ENCODE peak calls at places on chromosome 4, in four cellular contexts. Z, J, N and K are unnamed samples.

GRCh38 chr4:20074450-20074849 is 177.3 kb upstream of the SLIT2 start:
- DNase-seq in J (no peak), Z (peak; percentile 41), N (peak; percentile 33), K (no peak)

GRCh38 chr4:156762851-156763250 is 208.7 kb downstream of the PDGFC start:
- DNase-seq in J (no peak), Z (no peak), N (no peak), K (no peak)

GRCh38 chr4:152528060-152528459 is 7.8 kb downstream of the FBXW7 start:
- DNase-seq in J (no peak), Z (no peak), N (no peak), K (no peak)

GRCh38 chr4:53431052-53431451 is 53.6 kb downstream of the FIP1L1 start:
- DNase-seq in J (no peak), Z (no peak), N (no peak), K (no peak)

GRCh38 chr4:5212255-5213032 is 161.2 kb downstream of the STK32B start:
- DNase-seq in N (no peak), J (peak; percentile 11), Z (no peak), K (no peak)

GRCh38 chr4:54840992-54841768 is 183.4 kb downstream of the KIT start:
- DNase-seq in N (no peak), Z (no peak), J (no peak), K (no peak)

GRCh38 chr4:145878501-145879435 is 59.9 kb downstream of the ZNF827 start:
- DNase-seq in Z (peak; percentile 83), J (no peak), N (peak; percentile 75), K (peak; percentile 19)

GRCh38 chr4:188196134-188196735 is 57.0 kb downstream of the TRIML1 start:
- DNase-seq in N (no peak), Z (no peak), J (no peak), K (no peak)

GRCh38 chr4:141669501-141669900 is 33.1 kb downstream of the IL15 start:
- DNase-seq in Z (no peak), N (no peak), J (no peak), K (no peak)

GRCh38 chr4:102778720-102779119 is 18.0 kb upstream of the MANBA start:
- DNase-seq in N (no peak), Z (no peak), J (no peak), K (no peak)

GRCh38 chr4:182929296-182929695 is 12.1 kb upstream of the DCTD start:
- DNase-seq in J (no peak), N (no peak), Z (peak; percentile 94), K (peak; percentile 23)

GRCh38 chr4:15577508-15577907 is 77.6 kb downstream of the FBXL5 start:
- DNase-seq in J (no peak), Z (peak; percentile 47), N (no peak), K (peak; percentile 2)

GRCh38 chr4:71380721-71381120 is 41.9 kb downstream of the SLC4A4 start:
- DNase-seq in J (no peak), Z (peak; percentile 52), N (no peak), K (no peak)

GRCh38 chr4:31674313-31674947 is 954.3 kb downstream of the PCDH7 start:
- DNase-seq in Z (no peak), N (peak; percentile 44), J (no peak), K (no peak)

GRCh38 chr4:145619639-145619996 is 433 bp downstream of the MMAA start:
- DNase-seq in J (no peak), N (no peak), Z (peak; percentile 47), K (peak; percentile 60)

GRCh38 chr4:12203945-12204344 is 775.3 kb upstream of the HS3ST1 start:
- DNase-seq in N (no peak), Z (no peak), J (no peak), K (no peak)

GRCh38 chr4:74996996-74997395 is 64.1 kb downstream of the PARM1 start:
- DNase-seq in Z (no peak), J (no peak), N (no peak), K (peak; percentile 8)

GRCh38 chr4:76570141-76570989 is 135.3 kb downstream of the SHROOM3 start:
- DNase-seq in Z (peak; percentile 87), N (no peak), J (no peak), K (peak; percentile 52)

GRCh38 chr4:182578402-182578801 is 335.2 kb downstream of the TENM3 start:
- DNase-seq in J (no peak), Z (peak; percentile 96), N (peak; percentile 53), K (peak; percentile 84)

GRCh38 chr4:140995058-140995457 is 138.2 kb downstream of the RNF150 start:
- DNase-seq in Z (no peak), J (no peak), N (no peak), K (no peak)

GRCh38 chr4:179719766-179720470 is 2277.7 kb upstream of the AGA start:
- DNase-seq in J (peak; percentile 9), Z (no peak), N (no peak), K (no peak)

GRCh38 chr4:40038972-40039371 is 17.7 kb upstream of the N4BP2 start:
- DNase-seq in J (no peak), N (peak; percentile 43), Z (peak; percentile 71), K (peak; percentile 81)

GRCh38 chr4:20337261-20337664 is 85.6 kb downstream of the SLIT2 start:
- DNase-seq in N (no peak), J (no peak), Z (peak; percentile 55), K (no peak)

GRCh38 chr4:147772459-147772969 is 40.6 kb downstream of the ARHGAP10 start:
- DNase-seq in J (no peak), N (peak; percentile 90), Z (peak; percentile 94), K (peak; percentile 86)

GRCh38 chr4:32697281-32697814 is 1977.2 kb downstream of the PCDH7 start:
- DNase-seq in Z (no peak), J (peak; percentile 41), N (no peak), K (no peak)

GRCh38 chr4:152696764-152697250 is 17.0 kb upstream of the TMEM154 start:
- DNase-seq in N (no peak), J (peak; percentile 90), Z (peak; percentile 95), K (peak; percentile 99)

GRCh38 chr4:132548463-132548862 is 600.6 kb upstream of the PCDH10 start:
- DNase-seq in N (no peak), Z (no peak), J (no peak), K (no peak)

GRCh38 chr4:6641164-6641970 is 882 bp downstream of the MRFAP1 start:
- DNase-seq in J (peak; percentile 55), Z (peak; percentile 51), N (peak; percentile 49), K (peak; percentile 72)

GRCh38 chr4:7034262-7035081 is 8.7 kb upstream of the TADA2B start:
- DNase-seq in N (no peak), J (no peak), Z (peak; percentile 70), K (peak; percentile 9)

GRCh38 chr4:5824635-5825034 is 68.3 kb downstream of the CRMP1 start:
- DNase-seq in N (peak; percentile 58), J (peak; percentile 63), Z (no peak), K (peak; percentile 18)

GRCh38 chr4:92451792-92452191 is 148.0 kb downstream of the GRID2 start:
- DNase-seq in J (no peak), N (no peak), Z (no peak), K (no peak)

GRCh38 chr4:59553739-59554126 is 1646.4 kb upstream of the ADGRL3 start:
- DNase-seq in J (peak; percentile 62), Z (peak; percentile 52), N (peak; percentile 3), K (peak; percentile 4)

GRCh38 chr4:75547647-75548387 is 8.0 kb upstream of the ODAPH start:
- DNase-seq in J (peak; percentile 61), Z (peak; percentile 13), N (no peak), K (no peak)

GRCh38 chr4:68872442-68873217 is 56.8 kb downstream of the UGT2B10 start:
- DNase-seq in J (no peak), Z (no peak), N (no peak), K (no peak)

GRCh38 chr4:44563496-44563895 is 87.9 kb downstream of the YIPF7 start:
- DNase-seq in N (no peak), J (no peak), Z (no peak), K (peak; percentile 5)

GRCh38 chr4:153514001-153514526 is 47.9 kb downstream of the TMEM131L start:
- DNase-seq in N (peak; percentile 79), J (no peak), Z (peak; percentile 96), K (peak; percentile 60)

GRCh38 chr4:53914313-53915016 is 149.9 kb downstream of the CHIC2 start:
- DNase-seq in J (no peak), N (peak; percentile 61), Z (peak; percentile 79), K (peak; percentile 97)

GRCh38 chr4:152709675-152710438 is 30.1 kb upstream of the TMEM154 start:
- DNase-seq in Z (peak; percentile 42), J (peak; percentile 79), N (no peak), K (peak; percentile 96)

GRCh38 chr4:139454646-139455045 is 725 bp downstream of the RAB33B start:
- DNase-seq in N (no peak), J (no peak), Z (no peak), K (no peak)
- H2AFZ ChIP-seq in N (peak overlapping the region; percentile 91), J (peak overlapping the region; percentile 93), Z (peak overlapping the region; percentile 84), K (peak overlapping the region; percentile 93)

GRCh38 chr4:86582453-86582852 is 11.7 kb upstream of the PTPN13 start:
- DNase-seq in J (no peak), Z (no peak), N (no peak), K (peak; percentile 40)
- H3K4me3 ChIP-seq in J (no peak overlapping the region), Z (no peak overlapping the region), N (no peak overlapping the region), K (no peak overlapping the region)

GRCh38 chr4:3803475-3803847 is 37.3 kb downstream of the ADRA2C start:
- DNase-seq in J (no peak), Z (no peak), N (no peak), K (no peak)
- TF ChIP-seq CTCF in J (no peak), Z (no peak), N (no peak), K (no peak)

GRCh38 chr4:112708772-112709171 is 71.8 kb downstream of the LARP7 start:
- DNase-seq in N (no peak), Z (no peak), J (no peak), K (no peak)

GRCh38 chr4:112702892-112703291 is 65.9 kb downstream of the LARP7 start:
- DNase-seq in Z (no peak), J (no peak), N (no peak), K (no peak)

GRCh38 chr4:112704322-112704721 is 67.4 kb downstream of the LARP7 start:
- DNase-seq in N (no peak), J (no peak), Z (no peak), K (no peak)

GRCh38 chr4:112704991-112705845 is 68.3 kb downstream of the LARP7 start:
- DNase-seq in N (peak; percentile 46), J (no peak), Z (peak; percentile 58), K (peak; percentile 63)

GRCh38 chr4:112706840-112707207 is 69.9 kb downstream of the LARP7 start:
- DNase-seq in N (no peak), Z (no peak), J (no peak), K (no peak)
- H2AFZ ChIP-seq in N (no peak overlapping the region), Z (peak overlapping the region; percentile 60), J (peak overlapping the region; percentile 81), K (peak overlapping the region; percentile 76)

GRCh38 chr4:99817310-99817885 is 771 bp downstream of the DAPP1 start:
- DNase-seq in Z (no peak), J (peak; percentile 46), N (no peak), K (peak; percentile 90)

GRCh38 chr4:99821918-99822503 is 5.4 kb downstream of the DAPP1 start:
- DNase-seq in J (peak; percentile 49), Z (no peak), N (no peak), K (no peak)

GRCh38 chr4:99816611-99817309 is at the start of gene DAPP1:
- DNase-seq in Z (no peak), J (peak; percentile 98), N (no peak), K (peak; percentile 99)

GRCh38 chr4:99815597-99816011 is 1.0 kb upstream of the DAPP1 start:
- DNase-seq in Z (no peak), N (no peak), J (peak; percentile 59), K (peak; percentile 100)

GRCh38 chr4:99818661-99819060 is 2.0 kb downstream of the DAPP1 start:
- DNase-seq in N (no peak), J (no peak), Z (no peak), K (no peak)
- H3K4me3 ChIP-seq in N (no peak overlapping the region), J (peak overlapping the region; percentile 84), Z (no peak overlapping the region), K (no peak overlapping the region)

GRCh38 chr4:115723621-115724020 is 610.2 kb upstream of the NDST4 start:
- DNase-seq in Z (no peak), N (no peak), J (no peak), K (no peak)
- TF ChIP-seq CTCF in Z (no peak), N (no peak), J (no peak), K (no peak)